ENCODE peak calls at places on chromosomes 5 and 9, in six cellular contexts. S is fibroblast of the aortic adventitia; Y is H54; L is nucleus accumbens; E is germinal center; M is stimulated activated CD8-positive, alpha-beta memory T cell treated with anti-CD3 and anti-CD28 coated beads, Interleukin-15, amount 100 ng/mL, for 4 hours. Q is an unnamed sample.

GRCh38 chr5:139561655-139562451 is 714 bp downstream of the UBE2D2 start:
- DNase-seq in L (peak; percentile 49), Y (peak; percentile 30), E (peak; percentile 57), M (no peak), S (peak; percentile 37), Q (peak; percentile 49)

GRCh38 chr9:35617548-35617947 is 665 bp downstream of the CD72 start:
- DNase-seq in L (no peak), S (no peak), E (no peak), M (no peak), Y (no peak), Q (no peak)

GRCh38 chr9:70679845-70680244 is 265.4 kb upstream of the KLF9 start:
- DNase-seq in M (no peak), Y (no peak), S (peak; percentile 68), E (no peak), L (no peak), Q (no peak)

GRCh38 chr9:120921751-120922181 is 4.8 kb downstream of the TRAF1 start:
- DNase-seq in L (no peak), M (no peak), S (peak; percentile 38), Y (no peak), E (no peak), Q (no peak)

GRCh38 chr9:37540634-37541033 is 35.5 kb downstream of the FBXO10 start:
- DNase-seq in M (no peak), L (no peak), Y (no peak), S (no peak), E (no peak), Q (no peak)

GRCh38 chr9:94909965-94910730 is 183.6 kb downstream of the AOPEP start:
- DNase-seq in M (no peak), E (no peak), Y (no peak), S (no peak), L (no peak), Q (no peak)

GRCh38 chr9:93646640-93647178 is 70.3 kb downstream of the PHF2 start:
- DNase-seq in Y (no peak), L (no peak), S (no peak), E (no peak), M (no peak), Q (no peak)

GRCh38 chr9:105150991-105151685 is 93.3 kb upstream of the SLC44A1 start:
- DNase-seq in E (no peak), Y (peak; percentile 47), L (no peak), S (no peak), M (no peak), Q (no peak)

GRCh38 chr9:114930063-114930812 is at the start of gene TNFSF8:
- DNase-seq in M (peak; percentile 49), E (peak; percentile 50), L (no peak), S (no peak), Y (no peak), Q (peak; percentile 58)

GRCh38 chr9:70085241-70085640 is 41.6 kb downstream of the MAMDC2 start:
- DNase-seq in M (no peak), Y (no peak), S (peak; percentile 65), E (no peak), L (no peak), Q (no peak)

GRCh38 chr9:68575821-68576220 is 35.1 kb upstream of the TMEM252 start:
- DNase-seq in L (no peak), S (no peak), M (no peak), E (no peak), Y (no peak), Q (no peak)

GRCh38 chr9:134965851-134966250 is 48.1 kb upstream of the FCN1 start:
- DNase-seq in L (no peak), S (no peak), E (no peak), Y (no peak), M (no peak), Q (no peak)

GRCh38 chr5:154466147-154466546 is 11.9 kb downstream of the HAND1 start:
- DNase-seq in Y (no peak), M (no peak), S (no peak), L (no peak), E (no peak), Q (no peak)

GRCh38 chr9:75715360-75715759 is 175.1 kb upstream of the PCSK5 start:
- DNase-seq in E (no peak), M (no peak), S (no peak), Y (no peak), L (no peak), Q (no peak)

GRCh38 chr9:87122947-87123685 is 175.8 kb upstream of the GAS1 start:
- DNase-seq in L (no peak), Y (no peak), S (peak; percentile 82), M (no peak), E (no peak), Q (no peak)

GRCh38 chr5:158727771-158728311 is 371.9 kb downstream of the EBF1 start:
- DNase-seq in S (peak; percentile 50), L (no peak), E (no peak), M (no peak), Y (no peak), Q (no peak)

GRCh38 chr5:177362102-177362868 is 4.6 kb downstream of the RGS14 start:
- DNase-seq in Y (no peak), E (no peak), S (no peak), L (no peak), M (peak; percentile 36), Q (peak; percentile 39)

GRCh38 chr5:54993318-54993717 is 7.9 kb upstream of the ESM1 start:
- DNase-seq in M (no peak), E (no peak), Y (no peak), S (peak; percentile 41), L (no peak), Q (no peak)

Q was measured in T follicular helper cell.